ENCODE peak calls at places on chromosome 9, in four cellular contexts. Z is amygdala, S is non-pigmented ciliary epithelial cell, R is nucleus accumbens. W is an unnamed sample.

GRCh38 chr9:38694676-38695075 is 25.3 kb downstream of the FAM240B start:
- DNase-seq in Z (peak; percentile 37), R (peak; percentile 69), S (no peak), W (no peak)

GRCh38 chr9:132166599-132166998 is 4.7 kb downstream of the NTNG2 start:
- DNase-seq in Z (no peak), S (no peak), R (no peak), W (no peak)

GRCh38 chr9:71223953-71224538 is 102.6 kb upstream of the TRPM3 start:
- DNase-seq in R (no peak), S (no peak), Z (no peak), W (no peak)

GRCh38 chr9:132410642-132411041 is 631 bp downstream of the CFAP77 start:
- DNase-seq in Z (no peak), S (no peak), R (no peak), W (no peak)

GRCh38 chr9:37921546-37922300 is 17.8 kb upstream of the SLC25A51 start:
- DNase-seq in Z (no peak), S (no peak), R (no peak), W (no peak)

GRCh38 chr9:1726993-1727759 is 288.0 kb upstream of the SMARCA2 start:
- DNase-seq in Z (no peak), R (no peak), S (no peak), W (no peak)

GRCh38 chr9:91541744-91542143 is 118.1 kb upstream of the NFIL3 start:
- DNase-seq in S (no peak), R (no peak), Z (no peak), W (no peak)

GRCh38 chr9:6715755-6716643 is 41.8 kb upstream of the KDM4C start:
- DNase-seq in Z (no peak), R (peak; percentile 39), S (no peak), W (no peak)

GRCh38 chr9:136049451-136050265 is 45.4 kb downstream of the NACC2 start:
- DNase-seq in S (no peak), R (no peak), Z (no peak), W (no peak)

GRCh38 chr9:104374711-104375110 is 129.4 kb upstream of the OR13F1 start:
- DNase-seq in R (no peak), Z (no peak), S (no peak), W (no peak)

GRCh38 chr9:99921875-99922710 is 15.6 kb downstream of the STX17 start:
- DNase-seq in R (no peak), Z (no peak), S (no peak), W (no peak)

GRCh38 chr9:93813221-93813620 is 141.9 kb downstream of the BARX1 start:
- DNase-seq in R (no peak), Z (no peak), S (no peak), W (no peak)

GRCh38 chr9:95127249-95128176 is 190.0 kb downstream of the FANCC start:
- DNase-seq in S (peak; percentile 27), Z (peak; percentile 68), R (peak; percentile 88), W (no peak)

GRCh38 chr9:4334439-4334838 is 34.6 kb upstream of the GLIS3 start:
- DNase-seq in S (no peak), R (peak; percentile 56), Z (no peak), W (peak; percentile 81)

GRCh38 chr9:72037571-72037970 is 22.8 kb downstream of the C9orf57 start:
- DNase-seq in Z (no peak), S (no peak), R (no peak), W (no peak)

GRCh38 chr9:105308448-105309412 is 64.3 kb downstream of the SLC44A1 start:
- DNase-seq in S (no peak), R (no peak), Z (no peak), W (no peak)

GRCh38 chr9:79012561-79012960 is 559.2 kb upstream of the TLE4 start:
- DNase-seq in R (no peak), S (peak; percentile 54), Z (no peak), W (peak; percentile 29)

GRCh38 chr9:108864446-108864845 is 2.4 kb downstream of the ACTL7A start:
- DNase-seq in R (no peak), Z (no peak), S (no peak), W (no peak)

GRCh38 chr9:113808391-113809191 is 67.5 kb upstream of the ZNF618 start:
- DNase-seq in R (no peak), Z (no peak), S (peak; percentile 30), W (no peak)

GRCh38 chr9:132672413-132672690 is 2.1 kb downstream of the GTF3C4 start:
- DNase-seq in Z (no peak), R (no peak), S (no peak), W (no peak)

GRCh38 chr9:125815568-125815967 is 68.4 kb downstream of the PBX3 start:
- DNase-seq in Z (no peak), R (no peak), S (no peak), W (no peak)

W was measured in glomerular endothelial cell.